ENCODE peak calls at places on chromosomes 3 and 15, in eight cellular contexts. One of them, this sample, is unnamed.

GRCh38 chr15:77486542-77487478 is 66.1 kb downstream of the HMG20A start:
- ATAC-seq in body of pancreas: no peak
- ATAC-seq in right cardiac atrium: peak
- ATAC-seq in Panc1: no peak
- ATAC-seq in aorta: peak
- ATAC-seq in CD8-positive, alpha-beta T cell: no peak
- ATAC-seq in lower lobe of right lung: peak
- ATAC-seq in IMR-90: no peak
- ATAC-seq in this sample: peak

GRCh38 chr3:36142746-36143145 is 237.6 kb upstream of the STAC start:
- ATAC-seq in body of pancreas: no peak
- ATAC-seq in right cardiac atrium: no peak
- ATAC-seq in Panc1: no peak
- ATAC-seq in aorta: no peak
- ATAC-seq in CD8-positive, alpha-beta T cell: no peak
- ATAC-seq in lower lobe of right lung: no peak
- ATAC-seq in IMR-90: no peak
- ATAC-seq in this sample: no peak

GRCh38 chr3:134622803-134623365 is 27.9 kb downstream of the KY start:
- ATAC-seq in body of pancreas: no peak
- ATAC-seq in right cardiac atrium: no peak
- ATAC-seq in Panc1: no peak
- ATAC-seq in aorta: no peak
- ATAC-seq in CD8-positive, alpha-beta T cell: no peak
- ATAC-seq in lower lobe of right lung: no peak
- ATAC-seq in IMR-90: no peak
- ATAC-seq in this sample: no peak

GRCh38 chr3:101827211-101828174 is 21.8 kb upstream of the NFKBIZ start:
- ATAC-seq in body of pancreas: peak
- ATAC-seq in right cardiac atrium: peak
- ATAC-seq in Panc1: peak
- ATAC-seq in aorta: peak
- ATAC-seq in CD8-positive, alpha-beta T cell: peak
- ATAC-seq in lower lobe of right lung: peak
- ATAC-seq in IMR-90: peak
- ATAC-seq in this sample: peak

GRCh38 chr3:114739627-114740026 is 407.5 kb downstream of the ZBTB20 start:
- ATAC-seq in body of pancreas: no peak
- ATAC-seq in right cardiac atrium: no peak
- ATAC-seq in Panc1: no peak
- ATAC-seq in aorta: no peak
- ATAC-seq in CD8-positive, alpha-beta T cell: no peak
- ATAC-seq in lower lobe of right lung: no peak
- ATAC-seq in IMR-90: no peak
- ATAC-seq in this sample: no peak

GRCh38 chr3:73100734-73101550 is 39.5 kb downstream of the EBLN2 start:
- ATAC-seq in body of pancreas: peak
- ATAC-seq in right cardiac atrium: peak
- ATAC-seq in Panc1: peak
- ATAC-seq in aorta: peak
- ATAC-seq in CD8-positive, alpha-beta T cell: peak
- ATAC-seq in lower lobe of right lung: peak
- ATAC-seq in IMR-90: peak
- ATAC-seq in this sample: peak

GRCh38 chr3:158508481-158508880 is 62.5 kb upstream of the MLF1 start:
- ATAC-seq in body of pancreas: no peak
- ATAC-seq in right cardiac atrium: no peak
- ATAC-seq in Panc1: no peak
- ATAC-seq in aorta: no peak
- ATAC-seq in CD8-positive, alpha-beta T cell: no peak
- ATAC-seq in lower lobe of right lung: no peak
- ATAC-seq in IMR-90: peak
- ATAC-seq in this sample: no peak

GRCh38 chr3:34106879-34107278 is 308.4 kb downstream of the PDCD6IP start:
- ATAC-seq in body of pancreas: no peak
- ATAC-seq in right cardiac atrium: no peak
- ATAC-seq in Panc1: no peak
- ATAC-seq in aorta: peak
- ATAC-seq in CD8-positive, alpha-beta T cell: no peak
- ATAC-seq in lower lobe of right lung: peak
- ATAC-seq in IMR-90: no peak
- ATAC-seq in this sample: no peak

GRCh38 chr3:124486324-124486723 is 243.9 kb upstream of the UMPS start:
- ATAC-seq in body of pancreas: no peak
- ATAC-seq in right cardiac atrium: no peak
- ATAC-seq in Panc1: no peak
- ATAC-seq in aorta: no peak
- ATAC-seq in CD8-positive, alpha-beta T cell: no peak
- ATAC-seq in lower lobe of right lung: no peak
- ATAC-seq in IMR-90: peak
- ATAC-seq in this sample: no peak

DNA sequence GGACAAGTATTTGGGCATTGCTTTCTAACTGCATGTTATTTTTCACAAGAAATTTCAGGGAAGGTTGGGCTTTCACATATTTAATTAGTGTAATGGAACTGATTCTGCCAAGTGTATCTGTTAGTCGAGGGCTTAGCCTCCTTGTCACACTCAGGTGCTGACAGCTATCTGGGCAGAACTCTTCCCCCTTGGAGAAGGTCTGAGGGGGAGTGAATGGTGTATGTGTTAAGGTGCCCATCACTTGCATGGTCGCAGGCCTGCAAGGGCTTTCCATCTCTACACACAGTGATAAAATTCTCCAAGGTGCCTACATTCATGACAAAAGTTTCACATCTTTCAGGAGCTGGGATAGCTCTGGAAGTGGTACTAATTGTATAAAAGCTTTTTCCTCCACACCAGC is 97.6 kb upstream of the ICE2 start:
- ATAC-seq in body of pancreas: no peak
- ATAC-seq in right cardiac atrium: peak
- ATAC-seq in Panc1: no peak
- ATAC-seq in aorta: no peak
- ATAC-seq in CD8-positive, alpha-beta T cell: no peak
- ATAC-seq in lower lobe of right lung: no peak
- ATAC-seq in IMR-90: no peak
- ATAC-seq in this sample: no peak
- H3K4me3 ChIP-seq in body of pancreas: no peak
- H3K4me3 ChIP-seq in right cardiac atrium: no peak
- H3K4me3 ChIP-seq in Panc1: no peak
- H3K4me3 ChIP-seq in aorta: no peak
- H3K4me3 ChIP-seq in CD8-positive, alpha-beta T cell: no peak
- H3K4me3 ChIP-seq in lower lobe of right lung: no peak
- H3K4me3 ChIP-seq in IMR-90: no peak
- H3K4me3 ChIP-seq in this sample: no peak

GRCh38 chr3:25586167-25586505 is 78.6 kb downstream of the TOP2B start:
- ATAC-seq in body of pancreas: no peak
- ATAC-seq in right cardiac atrium: no peak
- ATAC-seq in Panc1: no peak
- ATAC-seq in aorta: no peak
- ATAC-seq in CD8-positive, alpha-beta T cell: no peak
- ATAC-seq in lower lobe of right lung: no peak
- ATAC-seq in IMR-90: no peak
- ATAC-seq in this sample: no peak

GRCh38 chr3:25587975-25588374 is 76.7 kb downstream of the TOP2B start:
- ATAC-seq in body of pancreas: no peak
- ATAC-seq in right cardiac atrium: no peak
- ATAC-seq in Panc1: no peak
- ATAC-seq in aorta: no peak
- ATAC-seq in CD8-positive, alpha-beta T cell: no peak
- ATAC-seq in lower lobe of right lung: no peak
- ATAC-seq in IMR-90: no peak
- ATAC-seq in this sample: no peak

GRCh38 chr3:25588441-25589103 is 76.1 kb downstream of the TOP2B start:
- ATAC-seq in body of pancreas: no peak
- ATAC-seq in right cardiac atrium: no peak
- ATAC-seq in Panc1: no peak
- ATAC-seq in aorta: no peak
- ATAC-seq in CD8-positive, alpha-beta T cell: no peak
- ATAC-seq in lower lobe of right lung: no peak
- ATAC-seq in IMR-90: no peak
- ATAC-seq in this sample: no peak

GRCh38 chr3:25587094-25587493 is 77.6 kb downstream of the TOP2B start:
- ATAC-seq in body of pancreas: no peak
- ATAC-seq in right cardiac atrium: no peak
- ATAC-seq in Panc1: no peak
- ATAC-seq in aorta: no peak
- ATAC-seq in CD8-positive, alpha-beta T cell: no peak
- ATAC-seq in lower lobe of right lung: no peak
- ATAC-seq in IMR-90: no peak
- ATAC-seq in this sample: no peak

DNA sequence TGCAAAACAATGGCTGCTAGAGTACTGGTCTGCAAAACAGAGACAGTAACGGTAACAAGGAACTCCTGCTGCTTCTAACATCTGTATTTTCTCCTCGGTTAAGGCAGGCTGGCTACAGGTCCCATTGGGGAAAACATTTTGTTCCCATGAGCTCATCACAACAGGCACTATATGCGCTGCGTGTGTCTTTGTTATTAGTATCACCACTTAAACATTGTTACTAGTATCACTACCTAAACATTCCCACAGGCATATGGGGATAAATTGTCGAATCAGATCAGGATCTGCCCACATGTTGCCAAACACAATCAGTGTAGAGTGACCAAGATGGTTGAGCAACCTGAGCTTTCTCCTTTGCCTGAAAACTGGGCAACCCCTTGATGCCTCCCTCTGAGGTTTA is 77.2 kb downstream of the TOP2B start:
- ATAC-seq in body of pancreas: no peak
- ATAC-seq in right cardiac atrium: no peak
- ATAC-seq in Panc1: no peak
- ATAC-seq in aorta: no peak
- ATAC-seq in CD8-positive, alpha-beta T cell: no peak
- ATAC-seq in lower lobe of right lung: no peak
- ATAC-seq in IMR-90: no peak
- ATAC-seq in this sample: no peak
- H3K27ac ChIP-seq in body of pancreas: no peak
- H3K27ac ChIP-seq in right cardiac atrium: no peak
- H3K27ac ChIP-seq in Panc1: no peak
- H3K27ac ChIP-seq in aorta: no peak
- H3K27ac ChIP-seq in CD8-positive, alpha-beta T cell: no peak
- H3K27ac ChIP-seq in lower lobe of right lung: no peak
- H3K27ac ChIP-seq in IMR-90: no peak
- H3K27ac ChIP-seq in this sample: no peak

GRCh38 chr15:101168463-101168824 is 83.4 kb downstream of the CHSY1 start:
- ATAC-seq in body of pancreas: peak
- ATAC-seq in right cardiac atrium: peak
- ATAC-seq in Panc1: peak
- ATAC-seq in aorta: no peak
- ATAC-seq in CD8-positive, alpha-beta T cell: no peak
- ATAC-seq in lower lobe of right lung: no peak
- ATAC-seq in IMR-90: peak
- ATAC-seq in this sample: peak
- H3K4me3 ChIP-seq in body of pancreas: no peak
- H3K4me3 ChIP-seq in right cardiac atrium: no peak
- H3K4me3 ChIP-seq in Panc1: peak
- H3K4me3 ChIP-seq in aorta: no peak
- H3K4me3 ChIP-seq in CD8-positive, alpha-beta T cell: no peak
- H3K4me3 ChIP-seq in lower lobe of right lung: peak
- H3K4me3 ChIP-seq in IMR-90: no peak
- H3K4me3 ChIP-seq in this sample: no peak

DNA sequence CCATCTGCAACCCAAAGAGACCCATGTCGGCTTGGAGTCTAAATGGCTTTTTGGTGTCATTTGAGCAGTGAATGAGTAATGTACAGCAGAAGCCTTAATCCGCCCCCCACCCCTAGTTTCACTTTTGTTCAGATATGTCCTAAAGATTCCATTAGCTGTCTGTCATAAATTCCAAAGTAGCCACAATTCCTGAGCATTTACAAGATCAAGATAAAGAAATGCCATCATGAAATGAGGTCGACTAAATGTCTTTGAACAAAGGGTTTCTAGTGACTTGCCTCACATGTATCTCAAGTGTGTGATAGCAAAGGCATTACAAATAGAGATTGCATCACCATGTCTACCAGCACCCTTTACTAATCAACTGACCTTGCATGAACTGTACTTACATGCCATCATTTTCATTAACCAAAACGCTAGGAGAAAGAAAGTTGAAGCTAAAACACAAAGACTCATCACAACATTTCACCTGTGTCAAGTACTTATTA is 123.8 kb upstream of the PHLDB2 start:
- ATAC-seq in body of pancreas: peak
- ATAC-seq in right cardiac atrium: peak
- ATAC-seq in Panc1: peak
- ATAC-seq in aorta: no peak
- ATAC-seq in CD8-positive, alpha-beta T cell: no peak
- ATAC-seq in lower lobe of right lung: peak
- ATAC-seq in IMR-90: peak
- ATAC-seq in this sample: peak
- H3K27ac ChIP-seq in body of pancreas: peak
- H3K27ac ChIP-seq in right cardiac atrium: no peak
- H3K27ac ChIP-seq in Panc1: no peak
- H3K27ac ChIP-seq in aorta: no peak
- H3K27ac ChIP-seq in CD8-positive, alpha-beta T cell: no peak
- H3K27ac ChIP-seq in lower lobe of right lung: peak
- H3K27ac ChIP-seq in IMR-90: no peak
- H3K27ac ChIP-seq in this sample: no peak

GRCh38 chr3:13655074-13655913 is 106.4 kb downstream of the FBLN2 start:
- ATAC-seq in body of pancreas: peak
- ATAC-seq in right cardiac atrium: peak
- ATAC-seq in Panc1: peak
- ATAC-seq in aorta: no peak
- ATAC-seq in CD8-positive, alpha-beta T cell: no peak
- ATAC-seq in lower lobe of right lung: peak
- ATAC-seq in IMR-90: peak
- ATAC-seq in this sample: peak
- H3K4me3 ChIP-seq in body of pancreas: no peak
- H3K4me3 ChIP-seq in right cardiac atrium: peak
- H3K4me3 ChIP-seq in Panc1: no peak
- H3K4me3 ChIP-seq in aorta: no peak
- H3K4me3 ChIP-seq in CD8-positive, alpha-beta T cell: peak
- H3K4me3 ChIP-seq in lower lobe of right lung: peak
- H3K4me3 ChIP-seq in IMR-90: no peak
- H3K4me3 ChIP-seq in this sample: no peak

GRCh38 chr15:40310001-40310959 is 2.5 kb upstream of the PLCB2 start:
- ATAC-seq in body of pancreas: peak
- ATAC-seq in right cardiac atrium: peak
- ATAC-seq in Panc1: peak
- ATAC-seq in aorta: peak
- ATAC-seq in CD8-positive, alpha-beta T cell: peak
- ATAC-seq in lower lobe of right lung: peak
- ATAC-seq in IMR-90: peak
- ATAC-seq in this sample: no peak

GRCh38 chr15:40307421-40308165 is at the start of gene PLCB2:
- ATAC-seq in body of pancreas: no peak
- ATAC-seq in right cardiac atrium: peak
- ATAC-seq in Panc1: peak
- ATAC-seq in aorta: peak
- ATAC-seq in CD8-positive, alpha-beta T cell: peak
- ATAC-seq in lower lobe of right lung: peak
- ATAC-seq in IMR-90: peak
- ATAC-seq in this sample: peak

GRCh38 chr15:40306908-40307307 is 827 bp downstream of the PLCB2 start:
- ATAC-seq in body of pancreas: no peak
- ATAC-seq in right cardiac atrium: no peak
- ATAC-seq in Panc1: no peak
- ATAC-seq in aorta: no peak
- ATAC-seq in CD8-positive, alpha-beta T cell: no peak
- ATAC-seq in lower lobe of right lung: no peak
- ATAC-seq in IMR-90: no peak
- ATAC-seq in this sample: no peak

GRCh38 chr15:40309344-40309862 is 1.7 kb upstream of the PLCB2 start:
- ATAC-seq in body of pancreas: no peak
- ATAC-seq in right cardiac atrium: no peak
- ATAC-seq in Panc1: no peak
- ATAC-seq in aorta: no peak
- ATAC-seq in CD8-positive, alpha-beta T cell: no peak
- ATAC-seq in lower lobe of right lung: no peak
- ATAC-seq in IMR-90: no peak
- ATAC-seq in this sample: no peak

GRCh38 chr15:40308844-40309189 is 1.1 kb upstream of the PLCB2 start:
- ATAC-seq in body of pancreas: no peak
- ATAC-seq in right cardiac atrium: peak
- ATAC-seq in Panc1: no peak
- ATAC-seq in aorta: peak
- ATAC-seq in CD8-positive, alpha-beta T cell: peak
- ATAC-seq in lower lobe of right lung: peak
- ATAC-seq in IMR-90: no peak
- ATAC-seq in this sample: no peak
- H3K27ac ChIP-seq in body of pancreas: no peak
- H3K27ac ChIP-seq in right cardiac atrium: no peak
- H3K27ac ChIP-seq in Panc1: no peak
- H3K27ac ChIP-seq in aorta: no peak
- H3K27ac ChIP-seq in CD8-positive, alpha-beta T cell: peak
- H3K27ac ChIP-seq in lower lobe of right lung: peak
- H3K27ac ChIP-seq in IMR-90: no peak
- H3K27ac ChIP-seq in this sample: no peak